ENCODE peak calls at places on chromosomes 3 and 15, in eight cellular contexts. A is NCI-H2081 treated with DMSO at 0.1 percent for 48 hours, B is NCI-H1105, J is GM13976, F is nephron progenitor cell, C is mucosa of gallbladder, I is AML-193, S is head of caudate nucleus. Q is an unnamed sample.

GRCh38 chr3:8484409-8485140 is 17.0 kb upstream of the LMCD1 start:
- DNase-seq in A (no peak), B (no peak), J (no peak), F (no peak), C (no peak), I (no peak), S (no peak), Q (no peak)

GRCh38 chr3:113825090-113825489 is 13.5 kb upstream of the GRAMD1C start:
- DNase-seq in A (no peak), B (no peak), J (peak), F (no peak), C (no peak), I (no peak), S (no peak), Q (no peak)

GRCh38 chr15:25441111-25441510 is 2.3 kb upstream of the UBE3A start:
- DNase-seq in A (no peak), B (no peak), J (no peak), F (no peak), C (no peak), I (no peak), S (no peak), Q (no peak)

GRCh38 chr3:122021811-122022401 is at the start of gene ILDR1:
- DNase-seq in A (no peak), B (peak), J (peak), F (peak), C (peak), I (no peak), S (no peak), Q (peak)

GRCh38 chr15:64029111-64029510 is 17.2 kb downstream of the DAPK2 start:
- DNase-seq in A (no peak), B (no peak), J (no peak), F (no peak), C (no peak), I (no peak), S (peak), Q (no peak)

GRCh38 chr3:190008432-190008831 is 112.3 kb downstream of the P3H2 start:
- DNase-seq in A (no peak), B (no peak), J (no peak), F (no peak), C (no peak), I (no peak), S (no peak), Q (no peak)

GRCh38 chr15:50262533-50262932 is 3.0 kb downstream of the HDC start:
- DNase-seq in A (no peak), B (no peak), J (peak), F (no peak), C (no peak), I (no peak), S (no peak), Q (no peak)

GRCh38 chr3:195259146-195259563 is 11.8 kb downstream of the XXYLT1 start:
- DNase-seq in A (no peak), B (no peak), J (no peak), F (no peak), C (no peak), I (no peak), S (no peak), Q (no peak)

GRCh38 chr3:80870476-80871041 is 890.9 kb downstream of the GBE1 start:
- DNase-seq in A (no peak), B (no peak), J (no peak), F (no peak), C (no peak), I (no peak), S (no peak), Q (no peak)

GRCh38 chr15:58951388-58952060 is 18.0 kb upstream of the SLTM start:
- DNase-seq in A (peak), B (peak), J (no peak), F (no peak), C (no peak), I (no peak), S (no peak), Q (peak)

GRCh38 chr3:60577601-60578000 is 673.7 kb downstream of the FHIT start:
- DNase-seq in A (no peak), B (no peak), J (no peak), F (no peak), C (no peak), I (no peak), S (no peak), Q (no peak)

GRCh38 chr3:127962937-127963336 is 47.9 kb downstream of the KBTBD12 start:
- DNase-seq in A (no peak), B (no peak), J (no peak), F (no peak), C (no peak), I (no peak), S (no peak), Q (no peak)

GRCh38 chr15:99842071-99842470 is 108.8 kb upstream of the LYSMD4 start:
- DNase-seq in A (no peak), B (no peak), J (no peak), F (no peak), C (no peak), I (no peak), S (no peak), Q (no peak)

GRCh38 chr15:68503213-68503612 is 71.2 kb upstream of the ITGA11 start:
- DNase-seq in A (no peak), B (no peak), J (no peak), F (no peak), C (peak), I (no peak), S (no peak), Q (no peak)

GRCh38 chr3:131804565-131805133 is 230.2 kb downstream of the CPNE4 start:
- DNase-seq in A (no peak), B (no peak), J (no peak), F (no peak), C (peak), I (no peak), S (no peak), Q (peak)

GRCh38 chr3:103388214-103388613 is 953.4 kb downstream of the ZPLD1 start:
- DNase-seq in A (no peak), B (no peak), J (no peak), F (no peak), C (no peak), I (no peak), S (no peak), Q (no peak)

GRCh38 chr3:193780810-193781472 is 187.9 kb downstream of the OPA1 start:
- DNase-seq in A (peak), B (peak), J (peak), F (peak), C (peak), I (peak), S (peak), Q (peak)

GRCh38 chr3:13872451-13872850 is 7.4 kb downstream of the WNT7A start:
- DNase-seq in A (no peak), B (no peak), J (no peak), F (no peak), C (no peak), I (no peak), S (peak), Q (no peak)

GRCh38 chr15:83108266-83109219 is 1.1 kb downstream of the TM6SF1 start:
- DNase-seq in A (no peak), B (no peak), J (peak), F (no peak), C (peak), I (peak), S (peak), Q (peak)

GRCh38 chr15:91853968-91854943 is 748 bp downstream of the SLCO3A1 start:
- DNase-seq in A (no peak), B (peak), J (peak), F (peak), C (peak), I (peak), S (peak), Q (peak)

GRCh38 chr15:39592500-39592899 is 11.6 kb downstream of the THBS1 start:
- DNase-seq in A (no peak), B (no peak), J (no peak), F (no peak), C (no peak), I (no peak), S (no peak), Q (no peak)

GRCh38 chr15:51726302-51727073 is 11.0 kb downstream of the LYSMD2 start:
- DNase-seq in A (no peak), B (no peak), J (peak), F (peak), C (peak), I (no peak), S (peak), Q (peak)

GRCh38 chr3:169264711-169265110 is 398.8 kb downstream of the MECOM start:
- DNase-seq in A (peak), B (peak), J (no peak), F (no peak), C (peak), I (no peak), S (no peak), Q (peak)

GRCh38 chr3:156750874-156751245 is 75.3 kb upstream of the LEKR1 start:
- DNase-seq in A (no peak), B (no peak), J (no peak), F (no peak), C (no peak), I (no peak), S (no peak), Q (no peak)

GRCh38 chr3:79467721-79468120 is 300.1 kb downstream of the ROBO1 start:
- DNase-seq in A (no peak), B (no peak), J (no peak), F (no peak), C (no peak), I (no peak), S (no peak), Q (no peak)

GRCh38 chr3:159263750-159264561 is 462.1 kb downstream of the MFSD1 start:
- DNase-seq in A (peak), B (peak), J (peak), F (peak), C (peak), I (peak), S (peak), Q (peak)

GRCh38 chr15:70518201-70519003 is 245.0 kb downstream of the UACA start:
- DNase-seq in A (no peak), B (no peak), J (no peak), F (no peak), C (no peak), I (no peak), S (no peak), Q (no peak)

GRCh38 chr3:52250122-52250521 is 4.6 kb downstream of the PPM1M start:
- DNase-seq in A (no peak), B (no peak), J (no peak), F (no peak), C (no peak), I (no peak), S (no peak), Q (no peak)

GRCh38 chr3:32422943-32423342 is 31.3 kb downstream of the CMTM7 start:
- DNase-seq in A (no peak), B (no peak), J (no peak), F (no peak), C (no peak), I (no peak), S (no peak), Q (no peak)

GRCh38 chr3:52774066-52774713 is 3.2 kb upstream of the ITIH1 start:
- DNase-seq in A (no peak), B (no peak), J (no peak), F (no peak), C (no peak), I (no peak), S (peak), Q (no peak)

GRCh38 chr3:123536153-123536895 is 48.5 kb downstream of the HACD2 start:
- DNase-seq in A (no peak), B (no peak), J (peak), F (no peak), C (no peak), I (no peak), S (no peak), Q (no peak)

GRCh38 chr3:111803123-111803593 is 55.9 kb upstream of the PHLDB2 start:
- DNase-seq in A (no peak), B (no peak), J (no peak), F (no peak), C (peak), I (no peak), S (no peak), Q (peak)

GRCh38 chr15:60423540-60423939 is 25.8 kb upstream of the ANXA2 start:
- DNase-seq in A (no peak), B (peak), J (no peak), F (peak), C (no peak), I (no peak), S (peak), Q (no peak)

GRCh38 chr3:52080830-52081719 is 24.7 kb upstream of the DUSP7 start:
- DNase-seq in A (no peak), B (no peak), J (no peak), F (no peak), C (no peak), I (no peak), S (no peak), Q (no peak)

GRCh38 chr3:195441476-195441970 is 1.3 kb downstream of the ACAP2 start:
- DNase-seq in A (no peak), B (no peak), J (no peak), F (no peak), C (no peak), I (no peak), S (no peak), Q (no peak)

GRCh38 chr15:34358367-34358766 is 8.6 kb downstream of the LPCAT4 start:
- DNase-seq in A (no peak), B (no peak), J (peak), F (no peak), C (no peak), I (no peak), S (no peak), Q (no peak)

GRCh38 chr3:195240939-195241338 is 30.0 kb downstream of the XXYLT1 start:
- DNase-seq in A (no peak), B (no peak), J (no peak), F (no peak), C (no peak), I (no peak), S (peak), Q (no peak)

GRCh38 chr3:11944052-11944673 is 60.0 kb upstream of the SYN2 start:
- DNase-seq in A (no peak), B (no peak), J (no peak), F (peak), C (no peak), I (no peak), S (peak), Q (peak)